ENCODE peak calls at places on chromosomes 3 and 15, in five cellular contexts. One of them, this sample, is unnamed.

GRCh38 chr15:94412979-94413741 is 181.8 kb downstream of the MCTP2 start:
- DNase-seq in uterus: no peak
- DNase-seq in right cardiac atrium: no peak
- DNase-seq in Karpas-422: peak
- DNase-seq in GM23248: peak
- DNase-seq in this sample: no peak

GRCh38 chr3:188533612-188534357 is 379.8 kb downstream of the LPP start:
- DNase-seq in uterus: no peak
- DNase-seq in right cardiac atrium: no peak
- DNase-seq in Karpas-422: no peak
- DNase-seq in GM23248: no peak
- DNase-seq in this sample: no peak

GRCh38 chr15:33600161-33600560 is 289.4 kb downstream of the RYR3 start:
- DNase-seq in uterus: no peak
- DNase-seq in right cardiac atrium: no peak
- DNase-seq in Karpas-422: no peak
- DNase-seq in GM23248: no peak
- DNase-seq in this sample: no peak

GRCh38 chr3:107124885-107125284 is 252.4 kb upstream of the CCDC54 start:
- DNase-seq in uterus: peak
- DNase-seq in right cardiac atrium: peak
- DNase-seq in Karpas-422: no peak
- DNase-seq in GM23248: peak
- DNase-seq in this sample: no peak

GRCh38 chr15:58458076-58458475 is 26.3 kb downstream of the LIPC start:
- DNase-seq in uterus: no peak
- DNase-seq in right cardiac atrium: no peak
- DNase-seq in Karpas-422: no peak
- DNase-seq in GM23248: no peak
- DNase-seq in this sample: no peak

GRCh38 chr3:185936814-185937688 is 763 bp downstream of the TRA2B start:
- DNase-seq in uterus: peak
- DNase-seq in right cardiac atrium: peak
- DNase-seq in Karpas-422: peak
- DNase-seq in GM23248: peak
- DNase-seq in this sample: peak

GRCh38 chr3:182792901-182793662 is at the start of gene ATP11B:
- DNase-seq in uterus: peak
- DNase-seq in right cardiac atrium: peak
- DNase-seq in Karpas-422: peak
- DNase-seq in GM23248: peak
- DNase-seq in this sample: peak

GRCh38 chr3:89173546-89173945 is 66.1 kb downstream of the EPHA3 start:
- DNase-seq in uterus: no peak
- DNase-seq in right cardiac atrium: no peak
- DNase-seq in Karpas-422: no peak
- DNase-seq in GM23248: peak
- DNase-seq in this sample: no peak

GRCh38 chr3:62835594-62836236 is 39.5 kb downstream of the CADPS start:
- DNase-seq in uterus: no peak
- DNase-seq in right cardiac atrium: no peak
- DNase-seq in Karpas-422: no peak
- DNase-seq in GM23248: peak
- DNase-seq in this sample: no peak

GRCh38 chr3:133930341-133930933 is 34.8 kb upstream of the RAB6B start:
- DNase-seq in uterus: no peak
- DNase-seq in right cardiac atrium: no peak
- DNase-seq in Karpas-422: peak
- DNase-seq in GM23248: peak
- DNase-seq in this sample: no peak

GRCh38 chr15:51825701-51826100 is 3.8 kb upstream of the TMOD3 start:
- DNase-seq in uterus: no peak
- DNase-seq in right cardiac atrium: no peak
- DNase-seq in Karpas-422: no peak
- DNase-seq in GM23248: no peak
- DNase-seq in this sample: no peak

GRCh38 chr15:51833782-51834181 is 4.3 kb downstream of the TMOD3 start:
- DNase-seq in uterus: no peak
- DNase-seq in right cardiac atrium: no peak
- DNase-seq in Karpas-422: no peak
- DNase-seq in GM23248: no peak
- DNase-seq in this sample: no peak

GRCh38 chr15:51828621-51829359 is 663 bp upstream of the TMOD3 start:
- DNase-seq in uterus: no peak
- DNase-seq in right cardiac atrium: no peak
- DNase-seq in Karpas-422: no peak
- DNase-seq in GM23248: no peak
- DNase-seq in this sample: no peak

GRCh38 chr15:51830279-51830806 is 890 bp downstream of the TMOD3 start:
- DNase-seq in uterus: no peak
- DNase-seq in right cardiac atrium: no peak
- DNase-seq in Karpas-422: peak
- DNase-seq in GM23248: no peak
- DNase-seq in this sample: no peak

DNA sequence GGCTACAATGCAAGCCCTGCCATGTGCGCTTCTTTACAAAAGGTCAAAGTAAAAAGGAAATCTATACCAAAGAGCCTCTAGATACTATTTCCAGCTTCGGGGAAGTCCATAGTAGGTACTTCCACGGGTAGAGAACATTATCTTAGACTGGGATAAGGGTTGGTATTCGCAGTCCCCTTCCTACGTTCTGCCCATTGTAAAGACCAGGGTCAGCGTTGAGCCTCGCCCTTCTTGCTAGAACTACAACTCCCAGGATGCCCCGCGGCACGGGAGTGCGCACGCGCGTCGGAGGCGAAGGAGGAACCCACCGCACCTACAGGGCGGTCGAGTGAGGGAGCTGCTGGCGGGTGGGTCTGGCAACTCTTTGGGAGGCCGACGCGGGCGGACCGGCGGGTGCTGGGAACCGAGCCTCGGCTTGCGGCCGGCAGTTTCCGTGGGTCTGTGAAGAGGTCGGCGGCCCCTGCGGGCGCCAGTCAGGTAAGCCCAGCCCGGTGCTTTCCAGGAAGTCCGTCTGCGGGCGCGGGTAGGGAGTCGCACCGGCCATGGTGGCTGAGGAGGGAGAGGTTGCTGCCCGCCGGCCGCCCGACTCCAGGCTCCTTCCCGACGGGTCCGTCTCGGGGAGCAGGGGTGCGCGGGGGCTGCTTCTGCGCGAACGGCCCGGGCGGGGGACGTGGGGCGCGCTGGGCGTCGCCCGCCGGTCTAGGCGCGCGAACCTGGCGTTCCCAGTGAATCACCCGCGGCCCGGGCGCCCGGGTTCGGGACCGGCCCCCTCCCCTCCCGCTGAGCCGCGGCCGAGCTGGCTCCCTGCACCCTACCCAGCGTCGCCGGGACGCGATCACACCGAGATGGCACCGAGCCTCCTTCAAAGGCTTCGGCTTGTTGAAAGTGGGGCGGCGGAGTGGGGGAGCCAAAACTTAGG is at the start of gene TMOD3:
- DNase-seq in uterus: peak
- DNase-seq in right cardiac atrium: peak
- DNase-seq in Karpas-422: peak
- DNase-seq in GM23248: peak
- DNase-seq in this sample: peak
- H3K27ac ChIP-seq in uterus: peak
- H3K27ac ChIP-seq in right cardiac atrium: peak
- H3K27ac ChIP-seq in Karpas-422: no peak
- H3K27ac ChIP-seq in GM23248: peak
- H3K27ac ChIP-seq in this sample: peak

GRCh38 chr3:141305436-141305835 is 62.9 kb upstream of the ZBTB38 start:
- DNase-seq in uterus: no peak
- DNase-seq in right cardiac atrium: no peak
- DNase-seq in Karpas-422: peak
- DNase-seq in GM23248: peak
- DNase-seq in this sample: no peak
- H3K27ac ChIP-seq in uterus: no peak
- H3K27ac ChIP-seq in right cardiac atrium: no peak
- H3K27ac ChIP-seq in Karpas-422: no peak
- H3K27ac ChIP-seq in GM23248: no peak
- H3K27ac ChIP-seq in this sample: no peak

GRCh38 chr3:71245971-71246860 is 337.3 kb downstream of the FOXP1 start:
- DNase-seq in uterus: no peak
- DNase-seq in right cardiac atrium: no peak
- DNase-seq in Karpas-422: no peak
- DNase-seq in GM23248: no peak
- DNase-seq in this sample: peak
- H3K27ac ChIP-seq in uterus: peak
- H3K27ac ChIP-seq in right cardiac atrium: peak
- H3K27ac ChIP-seq in Karpas-422: peak
- H3K27ac ChIP-seq in GM23248: no peak
- H3K27ac ChIP-seq in this sample: no peak

DNA sequence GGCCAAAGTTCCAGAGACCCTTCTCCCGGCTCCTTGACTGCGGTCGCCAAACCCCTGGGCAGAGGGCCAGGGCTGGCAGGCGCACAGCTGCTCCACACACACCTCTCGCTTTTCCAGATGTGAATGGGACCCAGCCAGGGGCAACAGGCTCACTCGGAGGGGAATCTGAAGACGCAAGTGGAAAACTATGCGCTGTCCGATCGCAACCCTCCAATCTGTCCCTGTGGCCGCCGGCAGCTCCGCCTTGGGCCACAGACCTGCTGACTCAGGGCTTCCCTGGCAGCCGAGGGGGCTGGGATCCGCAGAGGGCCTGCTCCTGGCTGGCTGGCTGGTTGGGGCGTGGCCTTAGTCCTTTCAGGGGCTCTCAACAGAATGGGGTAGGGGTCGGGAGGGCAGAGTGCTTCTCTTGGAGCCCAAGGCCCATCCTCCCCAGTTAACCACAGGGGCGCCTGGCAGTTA is 54.0 kb downstream of the IQSEC1 start:
- DNase-seq in uterus: peak
- DNase-seq in right cardiac atrium: peak
- DNase-seq in Karpas-422: no peak
- DNase-seq in GM23248: peak
- DNase-seq in this sample: peak
- H3K27ac ChIP-seq in uterus: no peak
- H3K27ac ChIP-seq in right cardiac atrium: peak
- H3K27ac ChIP-seq in Karpas-422: no peak
- H3K27ac ChIP-seq in GM23248: no peak
- H3K27ac ChIP-seq in this sample: no peak

GRCh38 chr15:89814112-89814742 is 425 bp downstream of the ANPEP start:
- DNase-seq in uterus: no peak
- DNase-seq in right cardiac atrium: peak
- DNase-seq in Karpas-422: no peak
- DNase-seq in GM23248: peak
- DNase-seq in this sample: peak
- H3K27ac ChIP-seq in uterus: no peak
- H3K27ac ChIP-seq in right cardiac atrium: no peak
- H3K27ac ChIP-seq in Karpas-422: no peak
- H3K27ac ChIP-seq in GM23248: peak
- H3K27ac ChIP-seq in this sample: peak

DNA sequence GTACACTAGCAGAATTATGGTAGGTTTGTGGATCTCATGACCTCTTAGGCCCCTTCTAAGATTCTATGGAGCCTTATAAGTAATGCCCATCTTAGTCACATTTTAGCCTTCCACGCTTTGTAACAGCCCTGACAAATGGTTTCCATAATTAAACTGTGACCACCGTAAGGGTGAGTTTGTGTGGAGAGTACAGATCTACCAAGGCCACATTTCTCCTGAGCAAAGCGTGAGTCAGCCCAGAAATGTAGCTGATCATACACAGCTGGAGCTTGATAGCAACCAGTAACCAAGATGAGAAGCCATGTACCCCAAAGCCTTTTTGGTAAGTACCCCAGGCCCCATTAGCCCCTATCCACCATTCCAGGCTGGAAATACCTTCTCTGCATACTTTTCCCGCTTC is 31.7 kb downstream of the CHAC1 start:
- DNase-seq in uterus: no peak
- DNase-seq in right cardiac atrium: no peak
- DNase-seq in Karpas-422: no peak
- DNase-seq in GM23248: peak
- DNase-seq in this sample: no peak
- H3K27ac ChIP-seq in uterus: no peak
- H3K27ac ChIP-seq in right cardiac atrium: no peak
- H3K27ac ChIP-seq in Karpas-422: no peak
- H3K27ac ChIP-seq in GM23248: peak
- H3K27ac ChIP-seq in this sample: no peak

GRCh38 chr3:54830658-54831057 is 97.2 kb downstream of the LRTM1 start:
- DNase-seq in uterus: no peak
- DNase-seq in right cardiac atrium: no peak
- DNase-seq in Karpas-422: peak
- DNase-seq in GM23248: peak
- DNase-seq in this sample: no peak

GRCh38 chr3:54831091-54831490 is 96.8 kb downstream of the LRTM1 start:
- DNase-seq in uterus: no peak
- DNase-seq in right cardiac atrium: no peak
- DNase-seq in Karpas-422: no peak
- DNase-seq in GM23248: no peak
- DNase-seq in this sample: no peak

GRCh38 chr3:54827766-54828165 is 100.1 kb downstream of the LRTM1 start:
- DNase-seq in uterus: no peak
- DNase-seq in right cardiac atrium: no peak
- DNase-seq in Karpas-422: no peak
- DNase-seq in GM23248: no peak
- DNase-seq in this sample: no peak

GRCh38 chr3:54826255-54826691 is 101.6 kb downstream of the LRTM1 start:
- DNase-seq in uterus: no peak
- DNase-seq in right cardiac atrium: no peak
- DNase-seq in Karpas-422: no peak
- DNase-seq in GM23248: peak
- DNase-seq in this sample: no peak

DNA sequence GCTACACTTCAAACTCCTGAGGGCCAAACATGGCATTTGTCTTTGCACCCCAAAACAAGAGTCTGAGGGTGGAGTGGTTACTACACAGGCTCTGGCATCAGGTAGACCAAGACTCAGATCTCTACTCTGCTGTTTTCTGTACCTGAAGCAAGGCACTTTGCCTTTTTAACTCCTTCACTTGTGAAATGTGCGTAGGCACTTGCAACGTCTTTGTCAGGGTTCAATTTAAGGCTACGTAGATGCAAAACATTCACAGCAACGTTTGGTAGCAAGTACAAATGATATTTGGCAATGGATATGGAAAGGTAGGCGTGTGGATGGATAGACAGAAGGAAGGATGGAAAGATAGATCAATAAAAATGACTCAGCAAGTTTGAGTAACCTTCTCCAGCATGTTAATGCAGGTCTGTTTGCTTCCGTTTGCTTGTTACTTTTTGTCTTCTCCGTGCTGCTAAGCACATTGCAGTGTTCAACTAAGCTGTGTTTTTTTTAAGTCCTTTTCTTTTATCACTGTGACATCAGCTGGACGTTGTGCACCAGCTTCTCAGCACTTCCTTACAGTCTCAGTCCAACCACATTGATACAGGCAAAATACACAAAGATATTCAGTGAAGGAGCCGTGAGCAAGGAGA is 100.7 kb downstream of the LRTM1 start:
- DNase-seq in uterus: no peak
- DNase-seq in right cardiac atrium: no peak
- DNase-seq in Karpas-422: no peak
- DNase-seq in GM23248: no peak
- DNase-seq in this sample: no peak
- H3K27ac ChIP-seq in uterus: no peak
- H3K27ac ChIP-seq in right cardiac atrium: no peak
- H3K27ac ChIP-seq in Karpas-422: no peak
- H3K27ac ChIP-seq in GM23248: no peak
- H3K27ac ChIP-seq in this sample: no peak

GRCh38 chr3:113947372-113948014 is at the start of gene ZDHHC23:
- DNase-seq in uterus: peak
- DNase-seq in right cardiac atrium: peak
- DNase-seq in Karpas-422: peak
- DNase-seq in GM23248: peak
- DNase-seq in this sample: peak
- H3K27ac ChIP-seq in uterus: peak
- H3K27ac ChIP-seq in right cardiac atrium: peak
- H3K27ac ChIP-seq in Karpas-422: no peak
- H3K27ac ChIP-seq in GM23248: no peak
- H3K27ac ChIP-seq in this sample: peak

This sample was measured in upper lobe of left lung.